ENCODE peak calls at places on chromosome 21, in ten cellular contexts. D is activated CD8-positive, alpha-beta memory T cell treated with anti-CD3 and anti-CD28 coated beads for 1 hour; L is stimulated activated CD8-positive, alpha-beta memory T cell treated with anti-CD3 and anti-CD28 coated beads, Interleukin-15, amount 100 ng/mL, for 4 hours; Y is AG08396; T is endodermal cell; M is non-pigmented ciliary epithelial cell; K is fibroblast of mammary gland; B is stimulated activated CD4-positive, alpha-beta T cell treated with anti-CD3 and anti-CD28 coated beads, Interleukin-2, amount 100 ng/mL, for 48 hours; A is Calu3; P is activated CD4-positive, alpha-beta T cell treated with anti-CD3 and anti-CD28 coated beads, Interleukin-2, amount 10 ng/mL, durations not matched to agents 7 days and 5 days. X is an unnamed sample.

GRCh38 chr21:45985471-45986315 is 4.1 kb downstream of the COL6A1 start:
- DNase-seq in Y (no peak), K (no peak), L (no peak), B (no peak), T (no peak), M (no peak), A (no peak), D (no peak), P (no peak), X (no peak)

GRCh38 chr21:45767071-45768006 is 123.8 kb downstream of the PCBP3 start:
- DNase-seq in K (peak), D (no peak), T (no peak), M (no peak), A (no peak), P (peak), Y (peak), L (no peak), B (no peak), X (no peak)

GRCh38 chr21:17783816-17784598 is 35.1 kb downstream of the C21orf91 start:
- DNase-seq in B (no peak), M (no peak), Y (no peak), A (no peak), P (peak), K (no peak), T (no peak), D (no peak), L (no peak), X (no peak)

GRCh38 chr21:42003051-42003461 is 7.1 kb downstream of the ZBTB21 start:
- DNase-seq in K (peak), A (no peak), L (no peak), M (no peak), P (no peak), B (no peak), T (no peak), D (no peak), Y (no peak), X (peak)

GRCh38 chr21:44455524-44456206 is 355 bp downstream of the LRRC3 start:
- DNase-seq in Y (peak), A (peak), D (no peak), T (peak), L (no peak), B (peak), M (no peak), P (peak), K (peak), X (no peak)

GRCh38 chr21:41840880-41841279 is 38.3 kb downstream of the PRDM15 start:
- DNase-seq in A (no peak), M (no peak), Y (no peak), L (no peak), B (no peak), D (no peak), T (no peak), K (no peak), P (no peak), X (no peak)

GRCh38 chr21:45581322-45581712 is 39.1 kb upstream of the SLC19A1 start:
- DNase-seq in B (no peak), M (no peak), P (no peak), D (no peak), T (peak), A (no peak), L (no peak), K (no peak), Y (no peak), X (no peak)

GRCh38 chr21:36434144-36434543 is 45.8 kb downstream of the CLDN14 start:
- DNase-seq in P (no peak), D (no peak), B (no peak), L (no peak), T (peak), Y (no peak), A (no peak), K (no peak), M (no peak), X (no peak)

GRCh38 chr21:44415073-44416025 is 40.0 kb upstream of the LRRC3 start:
- DNase-seq in B (no peak), P (no peak), M (no peak), L (no peak), T (peak), Y (no peak), A (no peak), K (no peak), D (no peak), X (no peak)

GRCh38 chr21:45450741-45451740 is 46.1 kb downstream of the COL18A1 start:
- DNase-seq in L (no peak), D (no peak), K (peak), B (no peak), Y (no peak), P (no peak), T (no peak), M (no peak), A (no peak), X (no peak)

GRCh38 chr21:43797415-43797814 is 8.0 kb downstream of the RRP1 start:
- DNase-seq in T (no peak), Y (no peak), K (no peak), D (no peak), M (no peak), B (no peak), L (no peak), A (no peak), P (no peak), X (no peak)

GRCh38 chr21:44508711-44509445 is 31.1 kb downstream of the KRTAP10-1 start:
- DNase-seq in M (no peak), P (no peak), B (no peak), L (no peak), K (no peak), T (no peak), D (no peak), A (no peak), Y (no peak), X (no peak)

GRCh38 chr21:42724226-42724920 is 71.0 kb downstream of the PDE9A start:
- DNase-seq in K (peak), D (no peak), L (no peak), Y (peak), T (no peak), B (no peak), P (no peak), A (peak), M (peak), X (peak)

GRCh38 chr21:38989745-38990423 is 184.2 kb downstream of the ETS2 start:
- DNase-seq in M (no peak), D (no peak), L (no peak), A (no peak), K (peak), B (no peak), Y (peak), T (no peak), P (no peak), X (peak)

GRCh38 chr21:44420416-44421205 is 34.7 kb upstream of the LRRC3 start:
- DNase-seq in L (no peak), A (no peak), B (no peak), P (no peak), T (peak), D (no peak), M (no peak), Y (no peak), K (no peak), X (no peak)

GRCh38 chr21:41836166-41837015 is 42.8 kb downstream of the PRDM15 start:
- DNase-seq in P (no peak), K (no peak), B (no peak), A (no peak), T (no peak), D (no peak), L (no peak), M (no peak), Y (no peak), X (no peak)

GRCh38 chr21:9837946-9838801 is 683.2 kb upstream of the TPTE start:
- DNase-seq in K (no peak), D (no peak), B (no peak), M (no peak), Y (no peak), L (no peak), T (no peak), P (no peak), A (no peak), X (no peak)

GRCh38 chr21:45088116-45088515 is 13.7 kb downstream of the ADARB1 start:
- DNase-seq in L (no peak), A (no peak), Y (no peak), M (no peak), T (no peak), D (no peak), P (no peak), K (no peak), B (no peak), X (no peak)

GRCh38 chr21:44942566-44942965 is 2.7 kb downstream of the SLX9 start:
- DNase-seq in K (no peak), M (no peak), T (no peak), Y (no peak), L (no peak), P (no peak), A (no peak), B (no peak), D (no peak), X (no peak)

GRCh38 chr21:14687277-14687642 is 141.1 kb upstream of the SAMSN1 start:
- DNase-seq in T (no peak), Y (no peak), L (no peak), M (no peak), D (no peak), B (no peak), A (no peak), P (no peak), K (peak), X (no peak)

GRCh38 chr21:16071082-16071481 is 341.3 kb downstream of the USP25 start:
- DNase-seq in P (no peak), B (no peak), M (no peak), D (no peak), T (no peak), Y (peak), A (no peak), K (peak), L (no peak), X (no peak)

GRCh38 chr21:23963454-23963853 is 1643.8 kb downstream of the MRPL39 start:
- DNase-seq in B (no peak), L (no peak), Y (no peak), P (no peak), K (no peak), D (no peak), M (no peak), A (no peak), T (no peak), X (no peak)

GRCh38 chr21:46172863-46173528 is 11.3 kb downstream of the SPATC1L start:
- DNase-seq in P (no peak), T (no peak), B (no peak), A (no peak), L (no peak), D (no peak), K (no peak), M (no peak), Y (no peak), X (no peak)

GRCh38 chr21:45330851-45331261 is 43.2 kb upstream of the POFUT2 start:
- DNase-seq in L (no peak), Y (no peak), D (no peak), B (no peak), P (no peak), M (no peak), K (no peak), T (peak), A (no peak), X (no peak)

GRCh38 chr21:31222142-31222541 is 121.9 kb downstream of the TIAM1 start:
- DNase-seq in D (no peak), Y (no peak), L (no peak), M (no peak), K (peak), P (no peak), T (no peak), B (no peak), A (no peak), X (no peak)

GRCh38 chr21:27803571-27803970 is 836.7 kb upstream of the ADAMTS5 start:
- DNase-seq in T (no peak), B (no peak), L (no peak), M (no peak), P (no peak), D (no peak), K (peak), A (no peak), Y (no peak), X (no peak)

GRCh38 chr21:44869860-44870747 is 3.4 kb downstream of the PTTG1IP start:
- DNase-seq in P (no peak), L (no peak), T (peak), Y (peak), A (peak), B (no peak), M (peak), K (peak), D (no peak), X (peak)

GRCh38 chr21:31190516-31190915 is 152.2 kb upstream of the KRTAP19-8 start:
- DNase-seq in P (no peak), D (no peak), Y (no peak), M (no peak), T (no peak), B (no peak), A (no peak), L (no peak), K (peak), X (no peak)